ENCODE peak calls at places on chromosomes 3 and 15, in seven cellular contexts. X is nephron progenitor cell, S is HFF-Myc, E is IMR-90, W is AG09309, C is brain microvascular endothelial cell, Y is adrenal gland. P is an unnamed sample.

GRCh38 chr3:112786881-112787625 is 59.6 kb downstream of the CD200R1L start:
- DNase-seq in Y (no peak), E (no peak), W (no peak), C (no peak), X (no peak), S (no peak), P (no peak)

GRCh38 chr3:179929091-179929529 is 107.6 kb downstream of the PEX5L start:
- DNase-seq in S (peak; percentile 29), Y (peak; percentile 46), C (peak; percentile 55), W (peak; percentile 37), E (peak; percentile 60), X (peak; percentile 66), P (no peak)

GRCh38 chr15:53847745-53848144 is 88.3 kb upstream of the WDR72 start:
- DNase-seq in X (no peak), S (no peak), C (no peak), Y (no peak), E (no peak), W (no peak), P (no peak)

GRCh38 chr3:149610351-149611105 is 47.3 kb downstream of the WWTR1 start:
- DNase-seq in X (no peak), E (peak; percentile 50), W (no peak), C (no peak), Y (no peak), S (no peak), P (no peak)

GRCh38 chr3:74537164-74537563 is 77.3 kb downstream of the CNTN3 start:
- DNase-seq in Y (no peak), S (peak; percentile 11), C (no peak), X (no peak), W (peak; percentile 66), E (peak; percentile 80), P (no peak)

GRCh38 chr3:195440379-195440778 is 2.4 kb downstream of the ACAP2 start:
- DNase-seq in S (no peak), W (no peak), Y (no peak), C (no peak), E (no peak), X (no peak), P (no peak)

GRCh38 chr15:88649286-88649733 is 10.5 kb downstream of the ISG20 start:
- DNase-seq in C (peak; percentile 91), S (peak; percentile 74), E (peak; percentile 99), X (no peak), W (peak; percentile 46), Y (no peak), P (peak; percentile 75)

GRCh38 chr3:42802876-42803799 is 1.2 kb downstream of the HIGD1A start:
- DNase-seq in C (no peak), Y (no peak), E (peak; percentile 22), S (no peak), X (no peak), W (no peak), P (no peak)

GRCh38 chr3:127152676-127153505 is 40.0 kb upstream of the PRR23E start:
- DNase-seq in E (no peak), W (no peak), C (no peak), Y (no peak), X (no peak), S (no peak), P (peak; percentile 81)

GRCh38 chr3:12708584-12709192 is 44.8 kb upstream of the RAF1 start:
- DNase-seq in C (peak; percentile 70), X (no peak), W (peak; percentile 82), S (no peak), E (peak; percentile 94), Y (no peak), P (no peak)

GRCh38 chr15:74144153-74144775 is 13.9 kb downstream of the ISLR2 start:
- DNase-seq in C (no peak), X (no peak), Y (no peak), W (no peak), E (no peak), S (no peak), P (no peak)

GRCh38 chr3:44989636-44990373 is 13.8 kb downstream of the EXOSC7 start:
- DNase-seq in C (no peak), S (no peak), E (no peak), Y (peak; percentile 49), X (no peak), W (no peak), P (no peak)

GRCh38 chr3:44987318-44987717 is 11.3 kb downstream of the EXOSC7 start:
- DNase-seq in X (no peak), Y (no peak), S (no peak), C (no peak), E (no peak), W (no peak), P (no peak)

GRCh38 chr3:44989141-44989540 is 13.1 kb downstream of the EXOSC7 start:
- DNase-seq in S (no peak), C (no peak), Y (no peak), X (no peak), W (no peak), E (no peak), P (no peak)

GRCh38 chr3:44991326-44991725 is 15.3 kb downstream of the EXOSC7 start:
- DNase-seq in W (no peak), E (no peak), X (no peak), C (no peak), Y (no peak), S (no peak), P (no peak)

GRCh38 chr3:44988073-44988472 is 12.0 kb downstream of the EXOSC7 start:
- DNase-seq in C (no peak), W (no peak), E (no peak), S (no peak), X (no peak), Y (no peak), P (no peak)
- TF ChIP-seq CTCF in C (peak; percentile 68), W (peak; percentile 35), E (peak; percentile 43), S (peak; percentile 42), X (peak; percentile 33), Y (peak; percentile 34), P (peak; percentile 72)

GRCh38 chr3:198079771-198080520 is 119.9 kb downstream of the LMLN start:
- DNase-seq in W (no peak), S (no peak), Y (no peak), X (no peak), C (no peak), E (peak; percentile 5), P (peak; percentile 84)

GRCh38 chr3:198076722-198077308 is 116.8 kb downstream of the LMLN start:
- DNase-seq in C (no peak), E (no peak), W (no peak), Y (no peak), X (no peak), S (no peak), P (no peak)

GRCh38 chr3:198080521-198081384 is 120.7 kb downstream of the LMLN start:
- DNase-seq in C (peak; percentile 48), W (no peak), S (no peak), E (peak; percentile 56), X (peak; percentile 91), Y (peak; percentile 74), P (peak; percentile 86)

DNA sequence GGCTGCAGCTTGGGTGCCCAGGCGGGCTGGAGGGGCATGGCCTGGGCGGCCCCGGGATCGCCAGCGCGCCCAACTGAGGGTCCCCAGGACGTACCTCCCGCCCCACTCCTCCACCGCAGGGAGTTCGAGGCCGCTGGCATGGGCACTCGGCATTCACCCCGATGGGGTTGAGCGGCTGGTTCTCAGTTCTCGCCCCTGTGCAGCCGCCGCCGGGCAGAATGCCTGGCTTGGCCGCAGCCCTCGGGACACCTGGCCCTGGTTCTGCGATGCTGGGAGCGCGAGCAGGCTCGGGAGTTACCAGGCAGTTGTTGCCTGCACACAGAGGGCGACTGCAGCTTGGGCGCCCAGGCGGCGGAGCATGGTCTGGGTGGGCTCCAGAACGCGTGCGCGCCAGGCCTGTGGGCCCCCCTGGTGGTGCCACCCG is 121.4 kb downstream of the LMLN start:
- DNase-seq in W (no peak), S (no peak), X (no peak), C (no peak), E (no peak), Y (no peak), P (peak; percentile 77)
- TF ChIP-seq CTCF in W (no peak), S (no peak), X (no peak), C (no peak), E (no peak), Y (no peak), P (no peak)

DNA sequence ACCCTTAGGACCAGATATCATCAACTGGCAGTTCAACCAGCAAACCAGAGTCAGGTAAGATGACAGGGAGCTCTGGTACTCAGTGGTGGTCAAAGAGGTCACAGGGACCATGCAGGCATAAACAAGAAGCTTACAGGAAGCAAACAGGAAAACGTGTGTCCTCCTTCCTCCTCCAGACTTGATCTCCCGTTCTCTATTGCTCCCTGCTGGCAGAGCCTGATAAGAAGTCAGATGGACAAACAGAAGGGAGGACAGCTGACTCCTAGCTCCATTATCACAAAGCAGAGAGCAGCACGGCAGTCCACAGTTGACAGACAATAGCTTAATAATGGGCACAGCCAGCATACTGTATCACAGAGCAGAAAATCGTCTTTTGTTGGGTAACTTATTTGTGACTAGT is 156.5 kb upstream of the SLC2A2 start:
- DNase-seq in W (no peak), X (no peak), Y (no peak), E (peak; percentile 37), C (no peak), S (no peak), P (no peak)
- TF ChIP-seq CTCF in W (peak; percentile 30), X (no peak), Y (peak; percentile 69), E (peak; percentile 39), C (peak; percentile 50), S (peak; percentile 27), P (peak; percentile 50)

DNA sequence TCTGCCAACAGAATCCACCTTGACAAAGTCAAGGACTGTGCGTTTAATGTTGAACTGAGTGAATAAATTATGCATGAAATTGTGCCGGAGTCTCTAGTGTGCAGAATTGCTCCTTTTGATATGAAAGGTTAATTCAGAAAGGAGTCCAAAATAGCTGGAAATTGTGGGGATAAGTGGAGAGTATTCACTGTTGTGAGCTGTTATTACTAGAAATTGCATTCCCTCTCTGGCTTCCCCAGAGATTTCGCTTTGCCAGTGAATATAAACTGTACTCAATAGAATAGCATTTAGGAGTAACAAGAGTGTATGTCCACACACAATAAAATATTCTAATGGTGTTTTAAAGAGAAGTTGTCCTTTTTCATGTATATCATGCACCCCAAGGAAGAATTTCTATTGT is 43.1 kb downstream of the SAMMSON start:
- DNase-seq in E (no peak), X (no peak), S (no peak), Y (no peak), C (no peak), W (no peak), P (no peak)
- TF ChIP-seq CTCF in E (no peak), X (no peak), S (no peak), Y (no peak), C (no peak), W (no peak), P (no peak)